ENCODE peak calls at places on chromosomes 11 and 22, in ten cellular contexts. W is tibial nerve; S is activated naive CD4-positive, alpha-beta T cell; V is hepatic stellate cell; R is Karpas-422; N is NCI-H1105 treated with DMSO at 0.1 percent for 48 hours; H is GM19239; P is AG04449; E is KBM-7; F is suprapubic skin. J is an unnamed sample.
A peak's percentile ranks its signal among the peaks of the same experiment; 100 is the strongest.

GRCh38 chr22:40300884-40301672 is 45.2 kb upstream of the ADSL start:
- DNase-seq in N (no peak), P (no peak), V (no peak), R (no peak), E (no peak), H (peak; percentile 63), F (no peak), S (no peak), W (no peak), J (no peak)

GRCh38 chr11:2041153-2041552 is 43.5 kb upstream of the H19 start:
- DNase-seq in V (no peak), W (no peak), F (no peak), S (no peak), E (no peak), N (no peak), R (no peak), P (no peak), H (no peak), J (no peak)

GRCh38 chr11:112292785-112293407 is 32.2 kb upstream of the PLET1 start:
- DNase-seq in R (peak; percentile 43), W (no peak), H (no peak), S (no peak), E (peak; percentile 19), P (peak; percentile 91), F (no peak), V (peak; percentile 76), N (peak; percentile 44), J (no peak)

GRCh38 chr22:38882972-38883622 is 11.1 kb upstream of the CBX6 start:
- DNase-seq in V (no peak), F (no peak), P (no peak), H (no peak), E (no peak), W (no peak), S (no peak), R (peak; percentile 35), N (no peak), J (no peak)

GRCh38 chr22:47396105-47396504 is 633.7 kb downstream of the TBC1D22A start:
- DNase-seq in R (no peak), N (no peak), V (no peak), E (no peak), F (peak; percentile 40), S (no peak), W (no peak), P (no peak), H (no peak), J (no peak)

GRCh38 chr22:29313126-29314071 is 2.1 kb downstream of the RASL10A start:
- DNase-seq in S (no peak), R (no peak), H (no peak), P (no peak), N (no peak), F (no peak), W (peak; percentile 12), V (peak; percentile 53), E (no peak), J (no peak)

GRCh38 chr22:48494968-48495750 is 1332.5 kb downstream of the BRD1 start:
- DNase-seq in P (no peak), F (no peak), W (no peak), S (no peak), N (no peak), H (no peak), V (no peak), R (no peak), E (no peak), J (no peak)

GRCh38 chr22:19984201-19984753 is 32.3 kb downstream of the ARVCF start:
- DNase-seq in H (no peak), E (no peak), W (no peak), S (no peak), V (peak; percentile 91), N (no peak), P (no peak), R (no peak), F (no peak), J (no peak)

GRCh38 chr11:122633219-122633829 is 22.2 kb upstream of the UBASH3B start:
- DNase-seq in H (no peak), F (no peak), W (no peak), V (peak; percentile 57), S (no peak), P (no peak), R (peak; percentile 54), E (peak; percentile 71), N (peak; percentile 50), J (no peak)

GRCh38 chr11:47158242-47158641 is 18.4 kb downstream of the ARFGAP2 start:
- DNase-seq in P (no peak), R (no peak), E (no peak), N (no peak), S (no peak), H (no peak), W (no peak), V (no peak), F (no peak), J (no peak)

GRCh38 chr11:34239465-34240149 is 118.2 kb downstream of the ABTB2 start:
- DNase-seq in S (no peak), V (no peak), E (no peak), W (no peak), P (no peak), F (no peak), N (no peak), R (peak; percentile 59), H (no peak), J (no peak)

J was measured in mesenteric fat pad.